ENCODE peak calls at places on chromosomes 7 and 10, in nine cellular contexts. One of them, this sample, is unnamed.

GRCh38 chr10:52030051-52030867 is 283.8 kb upstream of the DKK1 start:
- DNase-seq in cardiac muscle cell: no peak
- DNase-seq in amniotic stem cell: no peak
- DNase-seq in stimulated activated CD4-positive, alpha-beta T cell treated with anti-CD3 and anti-CD28 coated beads, Interleukin-1b, Interleukin-23, amount 100 ng/mL, for 24 hours: no peak
- DNase-seq in NB4: no peak
- DNase-seq in esophagus squamous epithelium: no peak
- DNase-seq in mesothelial cell of epicardium: no peak
- DNase-seq in H54: no peak
- DNase-seq in naive thymus-derived CD8-positive, alpha-beta T cell: no peak
- DNase-seq in this sample: no peak

GRCh38 chr10:119370972-119371703 is 163.8 kb downstream of the GRK5 start:
- DNase-seq in stimulated activated CD4-positive, alpha-beta T cell treated with anti-CD3 and anti-CD28 coated beads, Interleukin-1b, Interleukin-23, amount 100 ng/mL, for 24 hours: no peak
- DNase-seq in cardiac muscle cell: no peak
- DNase-seq in esophagus squamous epithelium: no peak
- DNase-seq in mesothelial cell of epicardium: no peak
- DNase-seq in H54: no peak
- DNase-seq in NB4: no peak
- DNase-seq in naive thymus-derived CD8-positive, alpha-beta T cell: no peak
- DNase-seq in amniotic stem cell: peak
- DNase-seq in this sample: no peak

GRCh38 chr10:123149568-123150228 is 1.8 kb downstream of the HMX2 start:
- DNase-seq in H54: no peak
- DNase-seq in amniotic stem cell: no peak
- DNase-seq in cardiac muscle cell: peak
- DNase-seq in NB4: no peak
- DNase-seq in stimulated activated CD4-positive, alpha-beta T cell treated with anti-CD3 and anti-CD28 coated beads, Interleukin-1b, Interleukin-23, amount 100 ng/mL, for 24 hours: no peak
- DNase-seq in esophagus squamous epithelium: no peak
- DNase-seq in mesothelial cell of epicardium: no peak
- DNase-seq in naive thymus-derived CD8-positive, alpha-beta T cell: peak
- DNase-seq in this sample: no peak

GRCh38 chr7:76260171-76260703 is 42.2 kb upstream of the HSPB1 start:
- DNase-seq in naive thymus-derived CD8-positive, alpha-beta T cell: peak
- DNase-seq in NB4: peak
- DNase-seq in cardiac muscle cell: peak
- DNase-seq in stimulated activated CD4-positive, alpha-beta T cell treated with anti-CD3 and anti-CD28 coated beads, Interleukin-1b, Interleukin-23, amount 100 ng/mL, for 24 hours: no peak
- DNase-seq in esophagus squamous epithelium: no peak
- DNase-seq in amniotic stem cell: no peak
- DNase-seq in mesothelial cell of epicardium: peak
- DNase-seq in H54: no peak
- DNase-seq in this sample: peak

GRCh38 chr7:149720372-149721083 is 52.9 kb downstream of the ZNF467 start:
- DNase-seq in H54: no peak
- DNase-seq in amniotic stem cell: no peak
- DNase-seq in naive thymus-derived CD8-positive, alpha-beta T cell: no peak
- DNase-seq in NB4: no peak
- DNase-seq in mesothelial cell of epicardium: no peak
- DNase-seq in esophagus squamous epithelium: no peak
- DNase-seq in cardiac muscle cell: no peak
- DNase-seq in stimulated activated CD4-positive, alpha-beta T cell treated with anti-CD3 and anti-CD28 coated beads, Interleukin-1b, Interleukin-23, amount 100 ng/mL, for 24 hours: no peak
- DNase-seq in this sample: no peak

GRCh38 chr10:2839081-2839725 is 228.1 kb upstream of the PFKP start:
- DNase-seq in esophagus squamous epithelium: no peak
- DNase-seq in stimulated activated CD4-positive, alpha-beta T cell treated with anti-CD3 and anti-CD28 coated beads, Interleukin-1b, Interleukin-23, amount 100 ng/mL, for 24 hours: no peak
- DNase-seq in mesothelial cell of epicardium: no peak
- DNase-seq in NB4: peak
- DNase-seq in naive thymus-derived CD8-positive, alpha-beta T cell: no peak
- DNase-seq in H54: peak
- DNase-seq in cardiac muscle cell: peak
- DNase-seq in amniotic stem cell: no peak
- DNase-seq in this sample: no peak

GRCh38 chr7:158564648-158565005 is 23.0 kb downstream of the PTPRN2 start:
- DNase-seq in stimulated activated CD4-positive, alpha-beta T cell treated with anti-CD3 and anti-CD28 coated beads, Interleukin-1b, Interleukin-23, amount 100 ng/mL, for 24 hours: no peak
- DNase-seq in NB4: no peak
- DNase-seq in esophagus squamous epithelium: no peak
- DNase-seq in amniotic stem cell: no peak
- DNase-seq in naive thymus-derived CD8-positive, alpha-beta T cell: no peak
- DNase-seq in mesothelial cell of epicardium: no peak
- DNase-seq in H54: no peak
- DNase-seq in cardiac muscle cell: no peak
- DNase-seq in this sample: no peak

GRCh38 chr7:27202018-27202740 is 2.3 kb upstream of the HOXA13 start:
- DNase-seq in H54: no peak
- DNase-seq in esophagus squamous epithelium: no peak
- DNase-seq in NB4: no peak
- DNase-seq in naive thymus-derived CD8-positive, alpha-beta T cell: no peak
- DNase-seq in amniotic stem cell: no peak
- DNase-seq in mesothelial cell of epicardium: no peak
- DNase-seq in stimulated activated CD4-positive, alpha-beta T cell treated with anti-CD3 and anti-CD28 coated beads, Interleukin-1b, Interleukin-23, amount 100 ng/mL, for 24 hours: no peak
- DNase-seq in cardiac muscle cell: no peak
- DNase-seq in this sample: no peak

GRCh38 chr7:88363249-88363648 is 56.6 kb upstream of the STEAP4 start:
- DNase-seq in esophagus squamous epithelium: no peak
- DNase-seq in NB4: no peak
- DNase-seq in stimulated activated CD4-positive, alpha-beta T cell treated with anti-CD3 and anti-CD28 coated beads, Interleukin-1b, Interleukin-23, amount 100 ng/mL, for 24 hours: no peak
- DNase-seq in amniotic stem cell: no peak
- DNase-seq in cardiac muscle cell: no peak
- DNase-seq in naive thymus-derived CD8-positive, alpha-beta T cell: no peak
- DNase-seq in mesothelial cell of epicardium: no peak
- DNase-seq in H54: no peak
- DNase-seq in this sample: no peak

GRCh38 chr7:6422926-6423632 is 24.7 kb downstream of the DAGLB start:
- DNase-seq in cardiac muscle cell: no peak
- DNase-seq in H54: no peak
- DNase-seq in NB4: peak
- DNase-seq in esophagus squamous epithelium: no peak
- DNase-seq in mesothelial cell of epicardium: no peak
- DNase-seq in naive thymus-derived CD8-positive, alpha-beta T cell: no peak
- DNase-seq in amniotic stem cell: no peak
- DNase-seq in stimulated activated CD4-positive, alpha-beta T cell treated with anti-CD3 and anti-CD28 coated beads, Interleukin-1b, Interleukin-23, amount 100 ng/mL, for 24 hours: no peak
- DNase-seq in this sample: no peak

GRCh38 chr10:22999942-23000341 is 72.1 kb downstream of the ARMC3 start:
- DNase-seq in H54: no peak
- DNase-seq in amniotic stem cell: no peak
- DNase-seq in esophagus squamous epithelium: no peak
- DNase-seq in naive thymus-derived CD8-positive, alpha-beta T cell: no peak
- DNase-seq in mesothelial cell of epicardium: no peak
- DNase-seq in stimulated activated CD4-positive, alpha-beta T cell treated with anti-CD3 and anti-CD28 coated beads, Interleukin-1b, Interleukin-23, amount 100 ng/mL, for 24 hours: no peak
- DNase-seq in cardiac muscle cell: no peak
- DNase-seq in NB4: no peak
- DNase-seq in this sample: no peak